ENCODE peak calls at places on chromosomes 3 and 15, in eight cellular contexts. O is HepG2, C is HCT116, I is A549, F is breast epithelium, D is thyroid gland, A is heart left ventricle, B is gastrocnemius medialis. W is an unnamed sample.
A peak's percentile ranks its signal among the peaks of the same experiment; 100 is the strongest.

GRCh38 chr3:15769256-15769915 is 28.4 kb downstream of the ANKRD28 start:
- DNase-seq in D (no peak), I (no peak), C (no peak), F (no peak), O (no peak), B (no peak), A (no peak), W (no peak)

GRCh38 chr3:13040381-13041074 is 32.7 kb downstream of the IQSEC1 start:
- DNase-seq in F (no peak), D (no peak), C (no peak), O (no peak), B (no peak), I (no peak), A (no peak), W (peak; percentile 62)

GRCh38 chr15:98649621-98649995 is 1.3 kb downstream of the IGF1R start:
- DNase-seq in C (no peak), I (peak; percentile 49), F (no peak), B (no peak), A (peak; percentile 32), D (peak; percentile 44), O (no peak), W (no peak)

GRCh38 chr3:149245738-149246451 is 24.3 kb upstream of the CP start:
- DNase-seq in I (no peak), F (no peak), A (no peak), O (peak; percentile 75), B (no peak), C (no peak), D (no peak), W (no peak)

GRCh38 chr15:32651229-32651837 is 9.8 kb downstream of the SCG5 start:
- DNase-seq in O (peak; percentile 48), F (no peak), C (peak; percentile 23), D (peak; percentile 64), A (peak; percentile 13), B (no peak), I (peak; percentile 80), W (peak; percentile 71)

GRCh38 chr3:85251766-85252165 is 293.0 kb downstream of the CADM2 start:
- DNase-seq in B (no peak), F (no peak), I (no peak), D (no peak), O (no peak), C (no peak), A (no peak), W (no peak)

GRCh38 chr3:186669378-186670084 is 3.7 kb downstream of the HRG start:
- DNase-seq in O (no peak), I (no peak), C (peak; percentile 35), F (no peak), B (no peak), A (no peak), D (peak; percentile 34), W (no peak)

GRCh38 chr15:41941644-41942415 is 30.5 kb downstream of the EHD4 start:
- DNase-seq in C (no peak), F (no peak), A (no peak), I (no peak), O (no peak), B (no peak), D (no peak), W (no peak)

GRCh38 chr3:120448707-120449650 is 1.8 kb downstream of the FSTL1 start:
- DNase-seq in F (no peak), B (no peak), A (no peak), I (no peak), D (no peak), O (no peak), C (no peak), W (no peak)

GRCh38 chr3:152301745-152302181 is 33.0 kb downstream of the MBNL1 start:
- DNase-seq in F (no peak), B (no peak), D (no peak), C (no peak), O (no peak), A (no peak), I (no peak), W (no peak)

GRCh38 chr3:171967932-171968678 is 71.3 kb upstream of the FNDC3B start:
- DNase-seq in B (no peak), O (no peak), I (no peak), A (peak; percentile 26), F (no peak), C (no peak), D (no peak), W (no peak)

GRCh38 chr15:25022233-25022632 is 67.4 kb downstream of the SNRPN start:
- DNase-seq in D (no peak), I (no peak), C (no peak), O (no peak), A (no peak), F (no peak), B (no peak), W (no peak)

GRCh38 chr15:68646156-68646555 is 67.4 kb downstream of the CORO2B start:
- DNase-seq in A (no peak), D (no peak), I (no peak), C (no peak), B (no peak), O (no peak), F (no peak), W (no peak)

GRCh38 chr15:76711351-76711827 is 193.8 kb downstream of the SCAPER start:
- DNase-seq in F (no peak), B (no peak), C (no peak), O (no peak), D (no peak), A (no peak), I (no peak), W (no peak)

GRCh38 chr3:138442996-138443395 is 8.6 kb downstream of the ESYT3 start:
- DNase-seq in I (no peak), F (no peak), O (no peak), C (no peak), A (no peak), D (peak; percentile 35), B (no peak), W (no peak)

GRCh38 chr15:40831861-40832260 is 3.4 kb upstream of the PPP1R14D start:
- DNase-seq in D (no peak), B (no peak), I (no peak), F (no peak), O (no peak), C (no peak), A (no peak), W (no peak)

GRCh38 chr3:20353286-20353685 is 167.3 kb upstream of the SGO1 start:
- DNase-seq in O (no peak), B (no peak), D (no peak), C (no peak), F (no peak), A (no peak), I (no peak), W (no peak)

GRCh38 chr3:20350449-20350848 is 164.4 kb upstream of the SGO1 start:
- DNase-seq in F (no peak), B (no peak), A (no peak), C (no peak), D (no peak), O (no peak), I (no peak), W (no peak)

GRCh38 chr3:20352547-20353164 is 166.7 kb upstream of the SGO1 start:
- DNase-seq in A (no peak), B (no peak), I (no peak), C (no peak), D (no peak), F (no peak), O (no peak), W (no peak)
- TF ChIP-seq POLR2A in A (no peak), B (no peak), I (no peak), C (no peak), D (no peak), F (no peak), O (no peak), W (no peak)

DNA sequence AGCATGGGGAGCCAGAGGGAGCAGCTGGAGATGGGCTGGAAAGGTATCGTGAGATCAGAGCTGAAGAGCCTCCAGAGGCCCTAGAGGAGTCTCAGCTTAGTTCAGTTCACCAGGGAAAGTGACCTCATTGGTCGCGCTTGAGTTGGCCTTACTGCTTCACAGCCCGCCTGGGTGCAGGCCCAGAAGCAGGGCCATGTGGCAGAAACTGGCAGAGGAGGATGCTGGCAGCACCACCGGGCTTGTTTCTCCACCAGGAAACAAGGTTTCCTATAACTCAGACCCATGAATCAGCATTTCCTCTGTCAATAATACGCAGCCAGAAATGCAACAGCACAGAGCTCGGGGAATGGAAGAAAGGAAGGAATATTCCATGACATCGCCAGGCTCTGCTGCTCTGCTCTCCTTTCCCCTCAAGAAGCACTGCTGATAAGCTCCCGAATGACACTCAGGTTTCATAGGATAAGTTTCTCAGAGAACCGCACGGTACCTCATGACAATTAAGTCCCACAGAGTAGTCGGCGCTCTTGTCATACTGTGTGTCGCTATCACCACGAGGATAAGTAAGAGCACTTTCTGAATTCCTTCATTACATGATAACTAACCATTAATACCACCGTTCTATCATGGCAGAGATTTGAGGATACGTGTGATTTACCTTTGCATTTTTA is 147.1 kb upstream of the LPP start:
- DNase-seq in O (no peak), D (peak; percentile 96), I (no peak), A (peak; percentile 44), C (no peak), F (no peak), B (peak; percentile 97), W (no peak)
- TF ChIP-seq CTCF in O (no peak), D (no peak), I (no peak), A (no peak), C (no peak), F (no peak), B (no peak), W (no peak)

GRCh38 chr15:88891540-88892254 is 3.6 kb downstream of the HAPLN3 start:
- DNase-seq in C (no peak), B (no peak), O (no peak), A (no peak), F (no peak), I (no peak), D (no peak), W (no peak)

GRCh38 chr15:88887068-88887580 is 8.2 kb downstream of the HAPLN3 start:
- DNase-seq in C (no peak), A (no peak), O (no peak), D (no peak), B (no peak), F (no peak), I (no peak), W (no peak)

GRCh38 chr15:88894348-88894818 is 961 bp downstream of the HAPLN3 start:
- DNase-seq in C (no peak), A (no peak), B (peak; percentile 69), I (peak; percentile 96), D (peak; percentile 80), O (peak; percentile 49), F (peak; percentile 65), W (peak; percentile 77)

GRCh38 chr15:88888719-88889118 is 6.6 kb downstream of the HAPLN3 start:
- DNase-seq in O (no peak), F (no peak), I (no peak), C (no peak), D (no peak), B (no peak), A (no peak), W (no peak)

DNA sequence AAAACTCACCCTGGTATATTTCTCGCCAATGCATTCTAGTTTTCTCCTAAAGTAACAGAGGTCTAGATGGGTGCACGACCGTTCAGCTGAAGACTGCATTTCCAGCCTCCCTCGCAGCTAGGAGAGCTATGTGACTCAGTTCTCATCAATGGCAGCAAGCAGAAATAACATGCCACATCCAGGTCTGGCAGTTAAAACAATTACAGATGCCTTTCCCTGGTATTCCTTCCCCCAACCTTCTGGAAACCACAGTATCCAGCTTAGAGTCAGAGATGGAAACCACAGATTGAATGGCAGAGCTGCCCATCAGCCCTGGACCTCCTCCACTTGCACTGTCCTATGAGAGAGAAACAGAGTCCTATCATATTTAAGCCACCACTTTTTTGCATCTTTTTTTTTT is 4.8 kb downstream of the HAPLN3 start:
- DNase-seq in B (no peak), I (no peak), F (no peak), O (no peak), D (no peak), A (no peak), C (no peak), W (no peak)
- TF ChIP-seq POLR2A in B (no peak), I (no peak), F (no peak), O (no peak), D (no peak), A (no peak), C (no peak), W (no peak)

GRCh38 chr3:58585005-58585786 is 8.0 kb upstream of the FAM107A start:
- DNase-seq in C (peak; percentile 57), O (peak; percentile 43), F (peak; percentile 70), A (peak; percentile 86), I (peak; percentile 91), D (peak; percentile 94), B (peak; percentile 75), W (peak; percentile 51)
- TF ChIP-seq CTCF in C (no peak), O (peak; percentile 68), F (peak; percentile 88), A (peak; percentile 61), I (peak; percentile 31), D (peak; percentile 95), B (peak; percentile 77), W (peak; percentile 49)

W was measured in Peyer's patch.